ENCODE peak calls at places on chromosome X, in nine cellular contexts. K, R, A, L, G, C, V, Z and S are unnamed samples. For H3K4me1, the result is how much of the 10 kb centered on the place peaks cover.

GRCh38 chrX:1249101-1249887 is 19.3 kb upstream of the CSF2RA start:
- DNase-seq in G (peak), C (no peak), L (peak), K (no peak), Z (no peak), R (peak), A (no peak), V (no peak), S (peak)

GRCh38 chrX:18873189-18873791 is 110.6 kb downstream of the PHKA2 start:
- DNase-seq in A (peak), L (no peak), C (no peak), R (no peak), Z (no peak), K (peak), G (no peak), V (peak), S (peak)

GRCh38 chrX:147914609-147915008 is 2.9 kb downstream of the FMR1 start:
- DNase-seq in C (no peak), A (no peak), K (no peak), G (no peak), Z (no peak), L (no peak), V (no peak), R (no peak), S (no peak)

GRCh38 chrX:65516756-65517155 is 17.8 kb downstream of the LAS1L start:
- DNase-seq in V (no peak), C (no peak), K (no peak), Z (no peak), G (no peak), R (no peak), L (no peak), A (no peak), S (no peak)

GRCh38 chrX:48794340-48794920 is 7.4 kb upstream of the HDAC6 start:
- DNase-seq in Z (no peak), G (no peak), L (no peak), V (no peak), A (no peak), R (no peak), C (peak), K (no peak), S (no peak)

GRCh38 chrX:16212436-16212835 is 45.2 kb downstream of the MAGEB17 start:
- DNase-seq in G (no peak), V (peak), R (peak), A (peak), L (no peak), K (peak), C (no peak), Z (no peak), S (no peak)

GRCh38 chrX:39730671-39731389 is 366.9 kb downstream of the BCOR start:
- DNase-seq in L (peak), G (peak), V (no peak), C (peak), R (peak), K (peak), Z (peak), A (peak), S (peak)

GRCh38 chrX:16144420-16144819 is 21.1 kb downstream of the GRPR start:
- DNase-seq in V (no peak), C (no peak), L (no peak), R (no peak), K (no peak), Z (no peak), G (no peak), A (no peak), S (no peak)

GRCh38 chrX:135463937-135464336 is 42.2 kb downstream of the SMIM10L2A start:
- DNase-seq in K (no peak), Z (no peak), G (no peak), L (no peak), R (peak), A (peak), V (peak), C (peak), S (no peak)

GRCh38 chrX:39899059-39899458 is 198.7 kb downstream of the BCOR start:
- DNase-seq in K (no peak), G (no peak), Z (no peak), L (no peak), R (no peak), C (no peak), A (no peak), V (no peak), S (no peak)

GRCh38 chrX:39559229-39559628 is 538.5 kb downstream of the BCOR start:
- DNase-seq in K (no peak), Z (no peak), G (no peak), A (no peak), V (no peak), C (no peak), R (no peak), L (no peak), S (no peak)

GRCh38 chrX:129359269-129359668 is 164.0 kb downstream of the SMARCA1 start:
- DNase-seq in K (no peak), Z (no peak), V (no peak), R (no peak), L (no peak), C (no peak), A (peak), G (no peak), S (no peak)

GRCh38 chrX:19814240-19814639 is 73.2 kb downstream of the SH3KBP1 start:
- DNase-seq in K (no peak), Z (no peak), A (no peak), R (peak), C (no peak), V (no peak), L (no peak), G (no peak), S (no peak)

GRCh38 chrX:133413218-133413925 is 1.9 kb downstream of the GPC4 start:
- DNase-seq in V (no peak), A (no peak), C (no peak), K (peak), L (no peak), R (peak), G (peak), Z (no peak), S (no peak)

GRCh38 chrX:70444326-70445196 is at the start of gene DLG3:
- DNase-seq in R (peak), K (peak), A (no peak), Z (no peak), L (no peak), C (peak), G (no peak), V (no peak), S (no peak)

GRCh38 chrX:139194571-139195280 is 335.8 kb upstream of the F9 start:
- DNase-seq in A (no peak), G (peak), R (peak), K (no peak), Z (peak), L (peak), C (peak), V (no peak), S (peak)

GRCh38 chrX:126770179-126770578 is 49.4 kb upstream of the PRR32 start:
- DNase-seq in V (no peak), C (peak), G (no peak), A (peak), L (no peak), K (peak), Z (no peak), R (peak), S (no peak)

GRCh38 chrX:133981908-133982307 is 3.5 kb downstream of the GPC3 start:
- DNase-seq in R (no peak), C (no peak), Z (no peak), G (no peak), A (no peak), V (no peak), L (no peak), K (no peak), S (no peak)

GRCh38 chrX:10119399-10119990 is 37.3 kb upstream of the CLCN4 start:
- DNase-seq in Z (peak), G (peak), K (peak), R (peak), C (peak), V (peak), A (peak), L (peak), S (peak)

GRCh38 chrX:124506031-124506430 is 159.7 kb downstream of the SH2D1A start:
- DNase-seq in R (no peak), G (no peak), C (no peak), L (no peak), K (no peak), Z (no peak), V (no peak), A (no peak), S (no peak)

DNA sequence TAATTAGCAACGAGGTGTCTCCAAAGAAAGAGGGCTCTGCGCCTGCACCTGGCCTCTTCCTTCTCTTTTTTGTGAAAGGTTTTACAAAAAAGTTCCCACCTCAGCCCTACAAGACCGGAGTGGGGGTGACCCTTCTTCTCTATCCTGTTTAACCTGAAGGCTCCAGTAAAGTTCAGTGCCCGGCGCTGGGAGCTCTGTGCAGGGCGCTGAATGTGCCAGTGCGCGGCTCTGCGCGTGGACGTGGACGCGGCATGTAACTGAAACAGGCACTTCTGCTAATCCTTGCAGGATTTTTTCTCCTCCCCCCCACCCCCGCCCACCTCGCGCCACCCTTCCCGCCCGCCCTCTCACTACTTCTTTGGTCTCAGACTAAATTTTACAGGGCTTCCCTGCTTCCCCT is 2.4 kb downstream of the GPR50 start:
- DNase-seq in A (no peak), V (no peak), C (no peak), R (no peak), L (no peak), Z (no peak), G (no peak), K (no peak), S (no peak)
- H3K4me3 ChIP-seq in A (no peak), V (no peak), C (no peak), R (peak), L (no peak), Z (no peak), G (no peak), K (no peak), S (no peak)

GRCh38 chrX:153971124-153971631 is 440 bp downstream of the HCFC1 start:
- DNase-seq in A (peak), Z (peak), V (peak), K (peak), L (peak), C (peak), G (peak), R (peak), S (peak)
- TF ChIP-seq POLR2AphosphoS5 in A (peak), Z (peak), V (no peak), K (no peak), L (peak), C (peak), G (peak), R (no peak), S (peak)

DNA sequence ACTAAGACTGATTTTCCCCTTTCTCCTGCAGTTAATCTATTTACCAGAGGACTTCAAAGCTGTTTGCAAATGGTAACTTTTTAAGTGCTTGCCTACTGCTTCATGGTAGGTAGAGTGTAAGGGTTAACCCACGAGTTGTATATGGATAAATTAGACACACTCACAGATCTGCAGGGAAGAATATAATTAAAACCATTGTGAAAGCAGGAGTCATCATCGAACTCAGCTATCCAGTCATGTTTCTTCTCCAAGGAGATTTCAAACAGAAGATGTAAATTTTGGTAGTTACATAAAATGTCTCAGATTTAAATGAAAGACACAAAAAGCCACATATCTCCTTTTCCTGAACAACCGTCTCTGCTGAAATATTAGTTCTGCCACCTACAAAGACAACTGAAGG is 549 bp upstream of the XG start:
- DNase-seq in V (no peak), L (no peak), K (no peak), A (no peak), R (no peak), C (no peak), Z (no peak), G (no peak), S (no peak)
- H3K4me1 ChIP-seq in V (under half), L (under half), K (under half), A (under half), R (under half), C (under half), Z (under half), G (under half), S (under half)

GRCh38 chrX:108186811-108187210 is 95.2 kb downstream of the ATG4A start:
- DNase-seq in C (no peak), L (no peak), K (no peak), G (no peak), A (peak), Z (no peak), V (peak), R (no peak), S (no peak)
- H3K4me3 ChIP-seq in C (no peak), L (no peak), K (no peak), G (no peak), A (no peak), Z (no peak), V (no peak), R (no peak), S (no peak)

GRCh38 chrX:40949071-40949470 is 136.2 kb upstream of the USP9X start:
- DNase-seq in K (no peak), G (no peak), L (no peak), C (no peak), A (no peak), R (no peak), V (no peak), Z (no peak), S (no peak)

GRCh38 chrX:40947276-40947675 is 138.0 kb upstream of the USP9X start:
- DNase-seq in Z (no peak), C (peak), R (no peak), V (no peak), G (no peak), L (no peak), A (no peak), K (no peak), S (no peak)

GRCh38 chrX:40943093-40943641 is 142.1 kb upstream of the USP9X start:
- DNase-seq in Z (no peak), K (peak), V (no peak), A (no peak), R (no peak), C (no peak), L (no peak), G (no peak), S (no peak)

GRCh38 chrX:40950546-40950945 is 134.7 kb upstream of the USP9X start:
- DNase-seq in Z (no peak), K (no peak), L (no peak), V (no peak), A (no peak), C (no peak), R (peak), G (no peak), S (no peak)

GRCh38 chrX:40945366-40945713 is 139.9 kb upstream of the USP9X start:
- DNase-seq in C (peak), V (peak), A (peak), R (no peak), K (no peak), G (peak), L (no peak), Z (peak), S (no peak)
- TF ChIP-seq POLR2AphosphoS5 in C (no peak), V (no peak), A (no peak), R (no peak), K (no peak), G (no peak), L (peak), Z (peak), S (no peak)

DNA sequence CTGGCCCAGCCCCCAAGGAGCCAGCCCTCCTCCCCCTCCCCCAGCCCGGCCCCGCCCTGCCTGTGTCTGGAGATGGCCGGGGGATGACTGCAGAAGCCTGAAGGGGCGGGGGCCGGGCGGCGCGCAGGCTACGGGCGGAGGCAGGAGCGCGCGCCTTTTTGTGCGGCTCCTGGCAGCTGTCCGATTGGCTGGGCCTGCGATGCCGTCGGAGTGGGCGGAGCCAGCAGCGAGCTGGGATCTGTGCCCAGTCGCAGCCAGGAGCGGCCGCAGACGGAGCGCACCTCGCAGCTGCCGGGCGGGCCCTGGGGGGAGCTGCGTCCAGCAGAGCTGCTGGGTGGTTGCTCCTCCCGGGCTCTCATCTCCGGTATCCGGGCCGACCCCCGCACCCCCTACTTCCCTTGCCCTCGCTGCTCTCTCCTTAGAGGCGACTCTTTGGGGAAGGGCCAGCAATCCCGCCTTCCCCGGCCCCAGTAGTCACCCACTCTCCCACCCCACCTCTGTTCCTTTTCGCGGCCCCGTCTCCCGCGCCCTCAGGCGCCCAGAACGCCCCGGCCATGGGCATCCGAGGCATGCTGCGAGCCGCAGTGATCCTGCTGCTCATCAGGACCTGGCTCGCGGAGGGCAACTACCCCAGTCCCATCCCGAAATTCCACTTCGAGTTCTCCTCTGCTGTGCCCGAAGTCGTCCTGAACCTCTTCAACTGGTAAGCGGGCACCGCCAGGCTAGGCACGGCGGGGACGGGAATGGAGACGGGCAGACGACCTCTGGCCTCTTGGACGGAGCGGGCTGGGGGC is at the start of gene GABRQ:
- DNase-seq in C (peak), A (peak), V (peak), G (peak), K (peak), L (peak), Z (peak), R (peak), S (no peak)
- H3K4me1 ChIP-seq in C (under half), A (under half), V (under half), G (under half), K (under half), L (under half), Z (under half), R (under half), S (under half)